ENCODE peak calls at places on chromosomes 5 and 9, in five cellular contexts. X is body of pancreas, D is heart right ventricle, Q is GM12865, J is right lobe of liver. B is an unnamed sample.

GRCh38 chr9:10661994-10662393 is 49.2 kb upstream of the PTPRD start:
- DNase-seq in X (no peak), D (no peak), Q (no peak), J (no peak), B (no peak)

GRCh38 chr5:83576341-83576740 is 104.8 kb downstream of the VCAN start:
- DNase-seq in X (no peak), D (no peak), Q (no peak), J (no peak), B (no peak)

GRCh38 chr5:111795142-111795541 is 38.1 kb upstream of the NREP start:
- DNase-seq in X (no peak), D (no peak), Q (no peak), J (no peak), B (no peak)

GRCh38 chr5:34538026-34538672 is 118.0 kb upstream of the RAI14 start:
- DNase-seq in X (peak; percentile 54), D (no peak), Q (peak; percentile 41), J (peak; percentile 37), B (no peak)

GRCh38 chr5:110476164-110476563 is 250.3 kb downstream of the TMEM232 start:
- DNase-seq in X (no peak), D (no peak), Q (no peak), J (no peak), B (no peak)

GRCh38 chr5:58984009-58984525 is 401.2 kb downstream of the RAB3C start:
- DNase-seq in X (no peak), D (no peak), Q (no peak), J (no peak), B (no peak)

GRCh38 chr9:127991017-127991756 is 10.4 kb upstream of the EEIG1 start:
- DNase-seq in X (peak; percentile 74), D (peak; percentile 34), Q (no peak), J (peak; percentile 74), B (no peak)

GRCh38 chr9:136977223-136978072 is at the start of gene PTGDS:
- DNase-seq in X (no peak), D (peak; percentile 82), Q (no peak), J (no peak), B (no peak)

GRCh38 chr9:116451500-116451899 is 235.6 kb upstream of the TRIM32 start:
- DNase-seq in X (no peak), D (no peak), Q (no peak), J (no peak), B (no peak)

GRCh38 chr5:135645336-135645735 is 66.5 kb upstream of the CXCL14 start:
- DNase-seq in X (peak; percentile 7), D (no peak), Q (no peak), J (no peak), B (no peak)

GRCh38 chr9:112764837-112765236 is 14.3 kb downstream of the SNX30 start:
- DNase-seq in X (peak; percentile 87), D (no peak), Q (no peak), J (peak; percentile 47), B (no peak)

GRCh38 chr9:96203867-96204412 is 98.0 kb downstream of the HSD17B3 start:
- DNase-seq in X (no peak), D (no peak), Q (no peak), J (no peak), B (no peak)

GRCh38 chr5:6827815-6828214 is 114.6 kb downstream of the TENT4A start:
- DNase-seq in X (no peak), D (no peak), Q (peak; percentile 73), J (no peak), B (no peak)

GRCh38 chr9:130987738-130988399 is 21.1 kb upstream of the LAMC3 start:
- DNase-seq in X (no peak), D (no peak), Q (no peak), J (no peak), B (no peak)

GRCh38 chr9:105127863-105128220 is 116.6 kb upstream of the SLC44A1 start:
- DNase-seq in X (no peak), D (no peak), Q (peak; percentile 88), J (no peak), B (no peak)

DNA sequence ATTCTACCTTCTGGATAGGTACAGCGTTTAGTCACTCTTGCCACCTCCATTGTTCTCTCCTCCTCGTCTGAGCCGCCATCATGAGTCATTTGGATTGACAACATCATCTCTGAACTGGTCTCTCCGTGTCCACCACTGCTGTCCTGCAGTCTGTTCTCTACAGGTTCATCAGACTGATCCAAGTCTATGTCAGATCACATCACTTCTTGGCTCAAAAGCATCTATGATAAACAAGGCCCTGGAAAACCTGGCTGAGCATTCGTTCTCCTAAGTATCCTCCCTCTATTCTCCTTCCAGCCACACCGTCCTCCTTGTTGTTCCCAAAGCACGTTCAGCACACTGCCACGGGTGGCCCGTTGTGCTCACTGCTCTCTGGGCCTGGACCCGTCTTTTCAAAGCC is 50.5 kb downstream of the CTNND2 start:
- DNase-seq in X (no peak), D (no peak), Q (no peak), J (no peak), B (no peak)
- TF ChIP-seq CTCF in X (no peak), D (no peak), Q (no peak), J (no peak), B (no peak)

DNA sequence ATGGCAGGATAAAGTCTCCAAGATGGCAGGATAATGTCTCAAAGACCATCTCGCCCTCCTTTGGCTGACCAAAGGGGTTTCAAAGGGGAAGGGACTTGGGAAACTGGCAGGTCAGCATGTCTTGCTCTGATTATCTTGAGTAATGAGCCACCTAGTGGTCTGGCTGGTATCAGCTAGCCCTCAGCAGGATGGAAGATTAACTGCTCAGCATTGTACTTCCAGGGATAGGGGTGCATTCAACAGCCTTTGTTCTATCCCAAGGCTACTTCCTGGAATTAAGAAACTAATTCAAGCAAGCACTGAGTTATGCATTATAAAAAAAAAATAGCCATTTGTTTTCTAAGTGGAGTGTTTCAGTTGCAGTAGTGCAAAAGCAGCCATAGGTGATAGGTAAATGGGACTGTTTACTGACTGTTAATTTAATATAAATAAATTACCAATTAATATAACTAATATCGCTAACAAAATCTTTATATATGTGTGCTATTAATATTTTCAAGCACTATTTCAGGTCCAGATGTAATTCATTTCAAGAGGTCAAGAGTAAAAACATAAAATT is 555.5 kb downstream of the CDH9 start:
- DNase-seq in X (peak; percentile 32), D (no peak), Q (peak; percentile 30), J (no peak), B (no peak)
- TF ChIP-seq CTCF in X (peak; percentile 22), D (peak; percentile 42), Q (peak; percentile 41), J (peak; percentile 60), B (peak; percentile 82)

DNA sequence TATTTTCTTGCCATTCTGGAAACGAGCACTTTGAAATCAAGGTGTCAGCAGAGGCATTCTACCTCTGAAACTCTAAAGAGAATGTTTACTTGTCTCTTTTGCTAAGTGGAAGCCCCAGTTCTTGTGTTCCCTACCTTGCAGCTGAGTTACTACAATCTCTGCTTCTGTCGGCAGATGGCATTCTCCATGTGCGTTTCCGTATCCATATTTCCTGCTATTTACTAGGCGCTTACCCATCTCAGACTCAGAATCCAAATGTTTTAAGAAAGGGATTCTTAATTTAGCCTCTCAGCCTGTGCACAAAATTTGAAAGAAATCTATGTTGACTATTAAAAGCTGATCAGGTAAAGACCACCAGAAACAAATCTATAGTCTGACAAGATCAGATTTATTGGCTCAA is 221.3 kb upstream of the FTMT start:
- DNase-seq in X (no peak), D (no peak), Q (no peak), J (no peak), B (no peak)
- TF ChIP-seq CTCF in X (no peak), D (no peak), Q (no peak), J (no peak), B (peak; percentile 36)

DNA sequence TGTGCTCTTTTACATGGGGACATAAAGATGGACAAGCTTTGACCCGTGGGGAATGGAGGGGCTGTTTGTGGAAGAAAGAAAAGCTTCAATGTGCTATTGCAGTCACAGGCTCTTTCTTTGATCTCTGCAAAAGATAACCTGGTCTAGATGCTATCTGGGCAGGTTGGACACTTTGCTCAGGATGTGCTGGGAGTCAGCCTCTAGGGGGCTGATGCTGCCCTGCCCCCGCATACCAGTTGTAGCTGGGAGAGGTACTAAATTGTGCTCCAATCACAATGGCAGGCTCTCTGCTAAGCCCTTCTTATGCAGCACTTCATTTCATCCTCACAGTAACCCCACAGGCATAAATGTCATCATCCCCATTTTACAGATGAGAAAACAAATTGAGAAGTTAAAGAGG is 67.2 kb downstream of the PSD2 start:
- DNase-seq in X (no peak), D (no peak), Q (no peak), J (no peak), B (no peak)
- TF ChIP-seq CTCF in X (no peak), D (no peak), Q (no peak), J (no peak), B (peak; percentile 30)

GRCh38 chr9:22512495-22512894 is 65.9 kb downstream of the DMRTA1 start:
- DNase-seq in X (no peak), D (no peak), Q (peak; percentile 30), J (no peak), B (no peak)

DNA sequence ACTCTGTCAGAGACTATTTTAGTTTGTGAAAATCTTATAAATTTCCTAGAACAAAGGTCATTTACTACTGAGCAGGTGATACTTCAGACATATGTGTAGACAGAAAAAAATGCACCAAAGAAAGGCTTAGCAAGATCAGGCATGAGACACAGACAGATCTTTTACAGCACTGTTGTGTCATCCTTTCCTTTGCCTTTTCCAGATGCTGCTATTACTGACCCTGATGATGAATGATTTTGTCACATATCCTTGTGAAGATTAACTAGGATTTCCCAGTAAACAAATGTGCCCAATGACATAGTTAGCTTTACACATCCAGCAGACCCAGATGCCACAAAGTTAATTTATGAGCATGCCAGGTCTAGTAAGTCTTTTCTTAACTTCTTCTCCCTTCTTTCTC is 68.2 kb downstream of the DMRTA1 start:
- DNase-seq in X (no peak), D (no peak), Q (no peak), J (no peak), B (no peak)
- TF ChIP-seq CTCF in X (no peak), D (no peak), Q (no peak), J (no peak), B (no peak)